ENCODE peak calls at places on chromosomes 16 and 17, in nine cellular contexts. G is cardiac muscle cell, Q is gastrocnemius medialis, S is right atrium auricular region, R is fibroblast of lung, X is upper lobe of left lung, J is ovary, V is heart right ventricle, U is heart left ventricle. M is an unnamed sample.

GRCh38 chr16:53626816-53627215 is 76.8 kb downstream of the RPGRIP1L start:
- DNase-seq in Q (no peak), V (no peak), R (no peak), G (no peak), J (no peak), X (no peak), S (no peak), U (no peak), M (no peak)

GRCh38 chr17:66371561-66371960 is 69.1 kb downstream of the PRKCA start:
- DNase-seq in G (no peak), V (no peak), R (no peak), J (no peak), S (no peak), Q (no peak), U (no peak), X (no peak), M (no peak)

GRCh38 chr17:6065351-6065750 is 4.8 kb upstream of the WSCD1 start:
- DNase-seq in S (no peak), Q (no peak), G (no peak), U (no peak), R (no peak), V (no peak), X (no peak), J (no peak), M (no peak)

GRCh38 chr17:7862692-7863437 is 5.1 kb downstream of the CYB5D1 start:
- DNase-seq in V (peak), R (peak), X (no peak), G (peak), Q (no peak), J (peak), U (no peak), S (no peak), M (peak)

GRCh38 chr16:10965440-10966039 is 21.2 kb downstream of the CLEC16A start:
- DNase-seq in X (no peak), S (no peak), V (no peak), J (no peak), G (no peak), R (no peak), U (no peak), Q (no peak), M (no peak)

GRCh38 chr16:87492241-87492635 is 586 bp downstream of the ZCCHC14 start:
- DNase-seq in R (no peak), Q (no peak), S (no peak), J (no peak), X (no peak), V (no peak), G (no peak), U (no peak), M (no peak)

GRCh38 chr16:87416826-87417471 is 24.8 kb downstream of the MAP1LC3B start:
- DNase-seq in R (peak), V (no peak), G (no peak), J (peak), U (no peak), S (no peak), X (no peak), Q (no peak), M (peak)

GRCh38 chr17:43536236-43537088 is 9.7 kb downstream of the ETV4 start:
- DNase-seq in S (no peak), J (no peak), R (peak), Q (no peak), U (no peak), G (no peak), X (no peak), V (no peak), M (no peak)

GRCh38 chr17:29571486-29571882 is 3.0 kb downstream of the TP53I13 start:
- DNase-seq in J (no peak), U (peak), S (peak), R (no peak), X (no peak), V (no peak), G (no peak), Q (peak), M (no peak)

GRCh38 chr17:32485261-32485955 is 1.4 kb upstream of the CDK5R1 start:
- DNase-seq in X (no peak), V (no peak), R (no peak), Q (no peak), U (no peak), S (no peak), J (peak), G (no peak), M (no peak)

GRCh38 chr16:86664518-86665318 is 86.4 kb downstream of the FOXL1 start:
- DNase-seq in V (no peak), Q (peak), R (peak), X (no peak), U (no peak), J (no peak), S (no peak), G (no peak), M (peak)

GRCh38 chr16:73750639-73751038 is 546.0 kb upstream of the PSMD7 start:
- DNase-seq in V (no peak), G (no peak), U (no peak), Q (no peak), X (no peak), J (no peak), S (no peak), R (no peak), M (no peak)

GRCh38 chr16:12602811-12603698 is 200.6 kb downstream of the CPPED1 start:
- DNase-seq in R (no peak), S (no peak), U (no peak), Q (no peak), X (no peak), G (no peak), V (no peak), J (no peak), M (no peak)

GRCh38 chr16:58417600-58417999 is 25.3 kb downstream of the GINS3 start:
- DNase-seq in X (no peak), V (peak), S (no peak), R (no peak), U (peak), J (no peak), Q (no peak), G (no peak), M (no peak)
- H3K27ac ChIP-seq in X (no peak), V (peak), S (peak), R (no peak), U (peak), J (no peak), Q (no peak), G (no peak), M (no peak)

GRCh38 chr16:81707411-81708321 is 71.4 kb upstream of the PLCG2 start:
- DNase-seq in U (no peak), X (no peak), G (no peak), V (no peak), Q (no peak), R (peak), J (peak), S (no peak), M (no peak)

GRCh38 chr16:81708459-81709368 is 70.4 kb upstream of the PLCG2 start:
- DNase-seq in U (no peak), Q (no peak), X (no peak), J (no peak), R (no peak), G (no peak), S (no peak), V (no peak), M (peak)

GRCh38 chr16:81705261-81705660 is 73.8 kb upstream of the PLCG2 start:
- DNase-seq in V (no peak), J (no peak), U (no peak), X (no peak), R (no peak), G (no peak), Q (no peak), S (no peak), M (no peak)

GRCh38 chr16:81709369-81709900 is 69.7 kb upstream of the PLCG2 start:
- DNase-seq in Q (no peak), S (no peak), J (no peak), G (no peak), R (no peak), U (no peak), V (no peak), X (no peak), M (no peak)

DNA sequence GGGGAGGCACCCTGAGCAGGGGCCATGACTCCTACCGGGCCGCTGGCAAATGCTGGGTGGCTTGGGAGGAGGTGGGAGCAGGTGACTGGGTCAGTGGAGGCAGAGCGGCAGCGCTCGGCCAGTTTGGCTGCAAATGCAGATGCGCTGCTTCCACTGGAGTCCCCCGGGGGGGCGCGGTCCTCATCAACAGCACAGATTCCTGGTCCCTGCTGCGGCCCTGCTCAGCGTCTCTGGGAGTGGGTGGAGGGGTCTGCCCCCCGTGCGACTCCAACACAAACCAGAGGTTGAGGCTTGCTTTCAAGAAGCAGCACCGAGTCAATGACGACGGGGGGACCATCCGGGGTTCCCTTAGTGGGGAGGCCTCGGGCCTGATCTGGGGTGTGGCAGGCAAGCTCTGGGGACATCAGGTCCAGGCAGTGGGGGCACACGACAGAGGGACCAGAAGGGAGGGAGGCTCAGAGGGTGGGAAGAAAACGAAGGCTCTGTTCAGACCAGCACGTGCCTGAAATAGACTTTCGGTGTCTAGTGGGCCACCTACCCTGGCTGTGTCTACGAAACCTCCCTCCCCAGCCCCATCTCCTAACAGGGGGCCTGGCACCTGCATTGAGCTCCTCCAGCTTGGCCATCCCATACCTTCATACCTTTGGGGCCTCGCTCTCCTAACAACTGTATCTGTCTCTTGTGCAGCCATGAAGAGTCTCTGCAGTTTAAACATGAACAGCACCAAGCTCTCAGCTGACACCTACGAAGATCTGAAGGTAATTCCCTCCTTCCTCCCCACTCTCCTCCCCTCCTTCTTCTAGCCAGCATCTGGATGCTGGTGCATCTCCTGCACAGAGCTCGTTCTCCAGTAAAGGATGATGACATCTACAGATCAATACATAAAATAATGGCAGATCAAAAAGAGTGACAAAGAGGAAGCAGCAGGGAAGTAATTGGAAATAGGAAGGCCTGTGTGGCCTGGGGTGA is 72.5 kb upstream of the PLCG2 start:
- DNase-seq in J (no peak), V (no peak), R (no peak), G (no peak), Q (no peak), S (no peak), U (no peak), X (no peak), M (no peak)
- H3K27ac ChIP-seq in J (no peak), V (no peak), R (no peak), G (no peak), Q (no peak), S (no peak), U (peak), X (no peak), M (peak)

DNA sequence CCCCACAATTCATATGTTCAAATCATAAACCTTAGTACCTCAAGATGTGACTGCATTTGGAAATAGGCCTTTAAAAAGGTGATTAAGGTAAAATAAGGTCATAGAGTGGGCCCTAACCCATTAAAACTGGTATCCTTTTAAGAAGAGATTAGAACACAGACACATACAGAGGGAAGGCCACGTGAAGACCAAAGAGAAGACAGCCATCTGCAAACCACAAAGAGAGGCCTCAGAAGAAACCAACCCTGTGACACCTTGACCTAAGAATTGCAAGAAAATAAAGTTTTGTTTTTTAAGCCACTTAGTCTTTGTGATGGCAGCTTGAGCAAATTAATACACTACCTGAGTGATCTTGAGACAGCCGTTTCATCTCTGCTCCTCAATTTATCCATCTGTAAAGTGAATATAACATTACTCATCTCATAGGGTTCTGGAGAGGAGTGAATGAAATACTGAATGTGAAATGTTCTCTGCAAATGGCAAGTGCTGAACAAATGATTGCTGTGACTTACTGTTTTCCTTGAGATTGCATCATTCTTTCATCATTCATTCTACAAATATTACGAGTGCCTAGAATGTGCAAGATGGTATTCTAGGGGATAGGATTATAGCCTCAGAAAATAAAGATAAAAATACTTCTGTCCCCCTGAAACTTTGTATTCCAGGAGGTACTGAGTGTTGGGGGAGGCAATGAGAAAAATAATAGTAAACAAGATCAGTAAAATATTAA is 222.0 kb upstream of the CDH13 start:
- DNase-seq in Q (no peak), X (no peak), V (no peak), S (no peak), U (no peak), R (no peak), G (no peak), J (no peak), M (no peak)
- H3K27ac ChIP-seq in Q (no peak), X (no peak), V (no peak), S (no peak), U (no peak), R (no peak), G (no peak), J (no peak), M (no peak)

GRCh38 chr16:27333104-27333503 is 19.3 kb downstream of the IL4R start:
- DNase-seq in U (no peak), X (no peak), R (no peak), J (no peak), Q (no peak), V (no peak), S (no peak), G (no peak), M (no peak)

GRCh38 chr16:27332105-27332504 is 18.3 kb downstream of the IL4R start:
- DNase-seq in R (no peak), X (no peak), V (peak), U (peak), G (no peak), S (no peak), Q (no peak), J (no peak), M (no peak)

GRCh38 chr16:27328937-27329336 is 15.2 kb downstream of the IL4R start:
- DNase-seq in V (no peak), R (no peak), Q (no peak), U (no peak), S (no peak), X (no peak), J (no peak), G (no peak), M (no peak)

GRCh38 chr16:27327586-27327915 is 13.8 kb downstream of the IL4R start:
- DNase-seq in J (no peak), X (no peak), Q (no peak), R (no peak), S (no peak), V (no peak), U (no peak), G (no peak), M (no peak)

DNA sequence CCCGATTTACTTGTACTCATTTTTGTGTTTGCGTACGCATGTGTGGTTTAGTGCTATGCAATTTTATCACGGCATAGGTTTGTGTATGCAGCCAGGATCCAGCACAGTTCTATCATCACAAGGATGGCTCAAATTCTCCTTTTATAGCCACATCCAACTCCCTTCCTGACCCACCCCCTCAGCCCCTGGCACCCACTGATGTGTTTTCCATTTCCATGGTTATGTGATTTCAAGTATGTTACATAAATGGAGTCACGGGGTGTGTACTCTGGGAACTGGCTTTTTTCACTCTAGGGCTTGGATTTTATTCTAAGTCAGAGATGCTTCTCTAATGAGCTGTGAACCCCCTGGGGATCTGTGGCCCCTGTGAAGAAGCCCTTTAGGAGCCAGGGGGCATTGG is 16.8 kb downstream of the IL4R start:
- DNase-seq in V (peak), X (peak), R (peak), Q (peak), U (peak), J (peak), S (peak), G (no peak), M (peak)
- H3K27ac ChIP-seq in V (peak), X (peak), R (peak), Q (peak), U (peak), J (peak), S (peak), G (no peak), M (no peak)

GRCh38 chr16:1475552-1476114 is 805 bp upstream of the CLCN7 start:
- DNase-seq in V (no peak), J (peak), Q (no peak), G (no peak), X (no peak), S (no peak), U (no peak), R (no peak), M (no peak)
- H3K27ac ChIP-seq in V (peak), J (peak), Q (peak), G (peak), X (peak), S (peak), U (peak), R (peak), M (peak)